ENCODE peak calls at places on chromosome 19, in four cellular contexts. N is NCI-H345; X is prostate gland; S is stimulated activated CD4-positive, alpha-beta T cell treated with anti-CD3 and anti-CD28 coated beads, Interleukin-12 subunit alpha, Interleukin-12 subunit beta, amount 100 ng/mL, for 24 hours. W is an unnamed sample.

GRCh38 chr19:56108447-56109195 is 12.5 kb downstream of the ZNF787 start:
- DNase-seq in S (no peak), X (no peak), N (no peak), W (no peak)

GRCh38 chr19:42233106-42233505 is 9.3 kb downstream of the GSK3A start:
- DNase-seq in S (no peak), N (no peak), X (no peak), W (no peak)

GRCh38 chr19:40836754-40837429 is 13.4 kb downstream of the CYP2A6 start:
- DNase-seq in N (no peak), S (no peak), X (no peak), W (no peak)

GRCh38 chr19:29771708-29772415 is 39.9 kb upstream of the CCNE1 start:
- DNase-seq in N (peak), X (peak), S (no peak), W (no peak)

GRCh38 chr19:17766543-17767131 is 15.4 kb downstream of the FCHO1 start:
- DNase-seq in N (no peak), S (no peak), X (peak), W (peak)

GRCh38 chr19:29482855-29483640 is 42.7 kb upstream of the VSTM2B start:
- DNase-seq in N (no peak), X (no peak), S (no peak), W (no peak)

GRCh38 chr19:50557009-50557613 is 11.1 kb downstream of the LRRC4B start:
- DNase-seq in N (no peak), X (no peak), S (no peak), W (no peak)

GRCh38 chr19:2573916-2574315 is 98.0 kb downstream of the GADD45B start:
- DNase-seq in X (no peak), S (no peak), N (no peak), W (no peak)

GRCh38 chr19:12374026-12374425 is 8.5 kb upstream of the ZNF442 start:
- DNase-seq in N (no peak), X (no peak), S (no peak), W (no peak)

GRCh38 chr19:50794074-50794777 is 4.0 kb downstream of the ACP4 start:
- DNase-seq in X (peak), S (no peak), N (peak), W (no peak)

GRCh38 chr19:40598918-40599307 is 2.3 kb upstream of the LTBP4 start:
- DNase-seq in S (no peak), X (no peak), N (no peak), W (no peak)

GRCh38 chr19:30079200-30079599 is 137.2 kb downstream of the URI1 start:
- DNase-seq in S (no peak), N (no peak), X (no peak), W (no peak)

GRCh38 chr19:38977445-38978314 is 2.1 kb upstream of the FBXO17 start:
- DNase-seq in N (no peak), S (peak), X (no peak), W (no peak)

GRCh38 chr19:48403606-48404005 is 10.1 kb downstream of the GRIN2D start:
- DNase-seq in X (peak), S (no peak), N (peak), W (no peak)

GRCh38 chr19:17767559-17767958 is 16.3 kb downstream of the FCHO1 start:
- DNase-seq in N (no peak), X (no peak), S (no peak), W (no peak)

GRCh38 chr19:35869327-35870123 is 1.2 kb downstream of the APLP1 start:
- DNase-seq in N (peak), S (peak), X (peak), W (peak)

GRCh38 chr19:52946322-52947310 is 16.1 kb downstream of the ZNF816 start:
- DNase-seq in X (peak), N (peak), S (no peak), W (no peak)

GRCh38 chr19:29873024-29873800 is 61.4 kb downstream of the CCNE1 start:
- DNase-seq in N (peak), S (peak), X (no peak), W (no peak)

GRCh38 chr19:9309974-9310446 is 372 bp upstream of the ZNF699 start:
- DNase-seq in S (no peak), X (peak), N (peak), W (peak)

GRCh38 chr19:29687244-29687896 is 22.1 kb downstream of the PLEKHF1 start:
- DNase-seq in X (no peak), S (no peak), N (no peak), W (no peak)

GRCh38 chr19:39156230-39156890 is 30.8 kb downstream of the PAK4 start:
- DNase-seq in X (no peak), S (no peak), N (no peak), W (no peak)

GRCh38 chr19:27694361-27695055 is 1518.4 kb downstream of the UQCRFS1 start:
- DNase-seq in X (no peak), N (no peak), S (no peak), W (no peak)

GRCh38 chr19:6593651-6594416 is 2.9 kb upstream of the CD70 start:
- DNase-seq in N (no peak), S (no peak), X (no peak), W (no peak)

GRCh38 chr19:1106841-1107654 is 3.3 kb downstream of the GPX4 start:
- DNase-seq in S (no peak), N (no peak), X (no peak), W (no peak)

GRCh38 chr19:45638930-45639729 is at the start of gene EML2:
- DNase-seq in X (peak), S (no peak), N (peak), W (no peak)

GRCh38 chr19:1882089-1882785 is 3.1 kb downstream of the ABHD17A start:
- DNase-seq in N (no peak), X (no peak), S (no peak), W (no peak)

GRCh38 chr19:44552324-44552723 is 22.8 kb upstream of the CEACAM20 start:
- DNase-seq in X (no peak), S (no peak), N (no peak), W (no peak)

GRCh38 chr19:49114630-49115363 is 627 bp downstream of the LIN7B start:
- DNase-seq in S (no peak), X (peak), N (peak), W (no peak)

GRCh38 chr19:30871979-30872378 is 477.3 kb downstream of the TSHZ3 start:
- DNase-seq in N (no peak), X (no peak), S (no peak), W (no peak)

GRCh38 chr19:18419699-18420460 is 682 bp downstream of the SSBP4 start:
- DNase-seq in S (no peak), N (no peak), X (no peak), W (no peak)

GRCh38 chr19:38850976-38851621 is 1.3 kb upstream of the HNRNPL start:
- DNase-seq in X (no peak), S (no peak), N (no peak), W (no peak)

GRCh38 chr19:44850641-44851109 is 4.6 kb downstream of the NECTIN2 start:
- DNase-seq in X (no peak), N (no peak), S (no peak), W (no peak)

GRCh38 chr19:12996542-12997094 is 1.3 kb downstream of the NFIX start:
- DNase-seq in X (no peak), N (no peak), S (no peak), W (no peak)

GRCh38 chr19:47269596-47269995 is 5.1 kb upstream of the INAFM1 start:
- DNase-seq in S (no peak), X (no peak), N (no peak), W (no peak)

GRCh38 chr19:40803857-40804782 is 5.1 kb downstream of the EGLN2 start:
- DNase-seq in S (no peak), N (no peak), X (peak), W (no peak)

W was measured in pulmonary artery endothelial cell.